ENCODE peak calls at places on chromosomes 11 and 22, in five cellular contexts. R, E, L, D and B are unnamed samples.

GRCh38 chr11:114819028-114819427 is 140.7 kb downstream of the NXPE2 start:
- DNase-seq in R (no peak), E (no peak), L (no peak), D (no peak), B (no peak)

GRCh38 chr22:44205713-44206645 is 25.3 kb downstream of the PARVG start:
- DNase-seq in R (no peak), E (no peak), L (no peak), D (no peak), B (no peak)

GRCh38 chr11:120629407-120629806 is 117.9 kb downstream of the GRIK4 start:
- DNase-seq in R (no peak), E (no peak), L (no peak), D (no peak), B (no peak)

GRCh38 chr22:28820885-28821284 is 20.5 kb upstream of the XBP1 start:
- DNase-seq in R (no peak), E (no peak), L (no peak), D (no peak), B (no peak)

GRCh38 chr11:35112846-35113105 is 26.2 kb upstream of the CD44 start:
- DNase-seq in R (no peak), E (no peak), L (no peak), D (no peak), B (no peak)

GRCh38 chr11:44986315-44986714 is 35.6 kb upstream of the TP53I11 start:
- DNase-seq in R (no peak), E (no peak), L (no peak), D (no peak), B (no peak)

GRCh38 chr22:26681395-26681821 is 24.0 kb downstream of the MIAT start:
- DNase-seq in R (peak; percentile 88), E (peak; percentile 32), L (no peak), D (no peak), B (no peak)

GRCh38 chr22:36021649-36022048 is 7.0 kb downstream of the RBFOX2 start:
- DNase-seq in R (no peak), E (no peak), L (no peak), D (no peak), B (no peak)

DNA sequence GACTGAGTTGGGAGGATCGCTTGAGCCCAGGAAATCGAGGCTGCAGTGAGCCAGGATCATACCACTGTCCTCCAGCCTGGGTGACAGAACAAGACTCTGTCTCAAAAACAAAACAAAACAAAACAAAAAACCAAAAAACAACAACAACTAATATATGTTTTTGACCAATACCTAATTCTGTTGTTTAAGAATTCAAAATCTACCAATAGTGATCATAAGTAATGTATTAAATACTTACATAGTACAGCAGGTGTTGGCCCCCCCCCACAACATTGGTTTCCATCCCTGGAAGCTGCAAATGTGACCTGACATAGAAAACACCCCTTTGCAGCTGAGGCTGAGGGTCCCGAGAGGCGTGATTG is 74.7 kb downstream of the KCNQ1 start:
- DNase-seq in R (no peak), E (no peak), L (no peak), D (no peak), B (no peak)
- TF ChIP-seq CTCF in R (no peak), E (no peak), L (no peak), D (no peak), B (no peak)

GRCh38 chr11:47269002-47269828 is 718 bp upstream of the MADD start:
- DNase-seq in R (peak; percentile 86), E (peak; percentile 96), L (peak; percentile 91), D (peak; percentile 94), B (peak; percentile 95)
- TF ChIP-seq CTCF in R (peak; percentile 40), E (peak; percentile 16), L (peak; percentile 44), D (no peak), B (no peak)

GRCh38 chr11:73931039-73931645 is 19.7 kb upstream of the DNAJB13 start:
- DNase-seq in R (peak; percentile 80), E (peak; percentile 80), L (no peak), D (peak; percentile 55), B (peak; percentile 42)
- TF ChIP-seq CTCF in R (peak; percentile 67), E (peak; percentile 54), L (peak; percentile 65), D (peak; percentile 50), B (peak; percentile 40)

GRCh38 chr11:80315263-80315662 is 874.4 kb upstream of the TENM4 start:
- DNase-seq in R (no peak), E (no peak), L (no peak), D (no peak), B (no peak)

GRCh38 chr11:80317612-80318011 is 876.8 kb upstream of the TENM4 start:
- DNase-seq in R (no peak), E (no peak), L (no peak), D (no peak), B (no peak)

GRCh38 chr11:80320226-80320625 is 879.4 kb upstream of the TENM4 start:
- DNase-seq in R (no peak), E (no peak), L (no peak), D (no peak), B (no peak)

GRCh38 chr11:80320765-80321164 is 879.9 kb upstream of the TENM4 start:
- DNase-seq in R (no peak), E (no peak), L (no peak), D (no peak), B (no peak)
- TF ChIP-seq CTCF in R (peak; percentile 60), E (peak; percentile 4), L (peak; percentile 45), D (no peak), B (peak; percentile 6)

DNA sequence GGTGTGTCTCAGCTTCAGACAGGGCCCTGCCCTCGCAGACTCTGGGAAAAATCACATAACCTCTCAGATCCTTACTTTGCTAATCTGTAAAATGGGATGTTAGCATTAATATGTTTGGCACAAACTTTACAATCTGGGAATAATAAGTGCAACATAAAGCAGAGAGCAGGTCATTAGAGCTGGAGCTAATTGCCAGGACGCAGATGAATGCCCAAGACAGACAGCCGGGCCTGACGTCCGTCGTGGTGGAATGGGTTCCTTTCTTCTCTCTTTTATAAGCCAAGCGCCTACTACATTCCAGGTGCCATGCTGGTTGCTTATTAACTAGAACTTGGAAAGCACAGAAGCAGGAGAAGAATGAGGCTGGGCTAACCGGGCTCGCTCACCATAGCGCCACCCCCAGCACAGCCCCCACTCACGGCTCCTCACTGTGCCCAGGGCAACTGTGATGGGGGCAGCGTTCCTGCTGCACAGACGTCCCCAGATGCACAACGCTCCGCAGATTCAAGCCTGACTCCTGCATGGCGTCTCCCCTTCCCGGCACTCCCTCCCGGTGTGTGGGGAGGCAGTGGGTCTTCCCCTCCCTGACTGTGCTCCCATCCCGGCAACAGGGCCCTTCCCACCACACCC is 43.9 kb downstream of the TRMU start:
- DNase-seq in R (no peak), E (peak; percentile 49), L (no peak), D (no peak), B (no peak)
- TF ChIP-seq CTCF in R (no peak), E (no peak), L (no peak), D (no peak), B (no peak)

GRCh38 chr11:61787928-61788491 is 4.4 kb downstream of the TMEM258 start:
- DNase-seq in R (peak; percentile 59), E (peak; percentile 90), L (no peak), D (no peak), B (peak; percentile 35)
- TF ChIP-seq CTCF in R (peak; percentile 84), E (peak; percentile 70), L (peak; percentile 66), D (no peak), B (peak; percentile 50)